ENCODE peak calls at places on chromosomes 2 and 18, in ten cellular contexts. One of them, this sample, is unnamed.

GRCh38 chr2:238143239-238143951 is 4.9 kb downstream of the KLHL30 start:
- DNase-seq in mesothelial cell of epicardium: no peak
- DNase-seq in RPMI7951: peak; percentile 84
- DNase-seq in B cell: no peak
- DNase-seq in stimulated activated CD8-positive, alpha-beta memory T cell treated with anti-CD3 and anti-CD28 coated beads, Interleukin-15, amount 100 ng/mL, for 24 hours: no peak
- DNase-seq in transverse colon: no peak
- DNase-seq in iPS-NIHi11: no peak
- DNase-seq in CD4-positive, CD25-positive, alpha-beta regulatory T cell: no peak
- DNase-seq in Caki2: peak; percentile 44
- DNase-seq in KBM-7: no peak
- DNase-seq in this sample: no peak

GRCh38 chr2:207676827-207677354 is 34.5 kb upstream of the CCNYL1 start:
- DNase-seq in B cell: no peak
- DNase-seq in mesothelial cell of epicardium: no peak
- DNase-seq in stimulated activated CD8-positive, alpha-beta memory T cell treated with anti-CD3 and anti-CD28 coated beads, Interleukin-15, amount 100 ng/mL, for 24 hours: no peak
- DNase-seq in CD4-positive, CD25-positive, alpha-beta regulatory T cell: no peak
- DNase-seq in iPS-NIHi11: no peak
- DNase-seq in transverse colon: no peak
- DNase-seq in KBM-7: no peak
- DNase-seq in Caki2: peak; percentile 85
- DNase-seq in RPMI7951: peak; percentile 78
- DNase-seq in this sample: no peak

GRCh38 chr2:16630463-16630862 is 35.2 kb downstream of the CYRIA start:
- DNase-seq in stimulated activated CD8-positive, alpha-beta memory T cell treated with anti-CD3 and anti-CD28 coated beads, Interleukin-15, amount 100 ng/mL, for 24 hours: no peak
- DNase-seq in mesothelial cell of epicardium: no peak
- DNase-seq in transverse colon: no peak
- DNase-seq in KBM-7: peak; percentile 88
- DNase-seq in iPS-NIHi11: no peak
- DNase-seq in Caki2: no peak
- DNase-seq in B cell: peak; percentile 45
- DNase-seq in RPMI7951: no peak
- DNase-seq in CD4-positive, CD25-positive, alpha-beta regulatory T cell: no peak
- DNase-seq in this sample: no peak

GRCh38 chr2:240467149-240467642 is 31.7 kb downstream of the GPC1 start:
- DNase-seq in Caki2: no peak
- DNase-seq in RPMI7951: no peak
- DNase-seq in stimulated activated CD8-positive, alpha-beta memory T cell treated with anti-CD3 and anti-CD28 coated beads, Interleukin-15, amount 100 ng/mL, for 24 hours: no peak
- DNase-seq in mesothelial cell of epicardium: no peak
- DNase-seq in iPS-NIHi11: peak; percentile 7
- DNase-seq in B cell: peak; percentile 32
- DNase-seq in CD4-positive, CD25-positive, alpha-beta regulatory T cell: no peak
- DNase-seq in KBM-7: no peak
- DNase-seq in transverse colon: peak; percentile 4
- DNase-seq in this sample: no peak

GRCh38 chr2:232875256-232876070 is 5.4 kb downstream of the SNORC start:
- DNase-seq in transverse colon: peak; percentile 45
- DNase-seq in mesothelial cell of epicardium: no peak
- DNase-seq in CD4-positive, CD25-positive, alpha-beta regulatory T cell: no peak
- DNase-seq in iPS-NIHi11: peak; percentile 53
- DNase-seq in RPMI7951: no peak
- DNase-seq in KBM-7: peak; percentile 35
- DNase-seq in B cell: peak; percentile 49
- DNase-seq in Caki2: no peak
- DNase-seq in stimulated activated CD8-positive, alpha-beta memory T cell treated with anti-CD3 and anti-CD28 coated beads, Interleukin-15, amount 100 ng/mL, for 24 hours: no peak
- DNase-seq in this sample: no peak

GRCh38 chr18:33802955-33803354 is 224.9 kb downstream of the ASXL3 start:
- DNase-seq in iPS-NIHi11: no peak
- DNase-seq in Caki2: no peak
- DNase-seq in CD4-positive, CD25-positive, alpha-beta regulatory T cell: no peak
- DNase-seq in transverse colon: peak; percentile 72
- DNase-seq in RPMI7951: no peak
- DNase-seq in mesothelial cell of epicardium: no peak
- DNase-seq in B cell: no peak
- DNase-seq in KBM-7: no peak
- DNase-seq in stimulated activated CD8-positive, alpha-beta memory T cell treated with anti-CD3 and anti-CD28 coated beads, Interleukin-15, amount 100 ng/mL, for 24 hours: no peak
- DNase-seq in this sample: peak; percentile 83

GRCh38 chr2:229870903-229871650 is 50.7 kb downstream of the TRIP12 start:
- DNase-seq in KBM-7: no peak
- DNase-seq in B cell: no peak
- DNase-seq in Caki2: no peak
- DNase-seq in mesothelial cell of epicardium: no peak
- DNase-seq in stimulated activated CD8-positive, alpha-beta memory T cell treated with anti-CD3 and anti-CD28 coated beads, Interleukin-15, amount 100 ng/mL, for 24 hours: no peak
- DNase-seq in transverse colon: no peak
- DNase-seq in CD4-positive, CD25-positive, alpha-beta regulatory T cell: no peak
- DNase-seq in RPMI7951: peak; percentile 71
- DNase-seq in iPS-NIHi11: no peak
- DNase-seq in this sample: no peak

GRCh38 chr2:53130441-53130943 is 637.1 kb upstream of the CHAC2 start:
- DNase-seq in mesothelial cell of epicardium: no peak
- DNase-seq in CD4-positive, CD25-positive, alpha-beta regulatory T cell: no peak
- DNase-seq in Caki2: no peak
- DNase-seq in stimulated activated CD8-positive, alpha-beta memory T cell treated with anti-CD3 and anti-CD28 coated beads, Interleukin-15, amount 100 ng/mL, for 24 hours: no peak
- DNase-seq in RPMI7951: peak; percentile 26
- DNase-seq in KBM-7: no peak
- DNase-seq in iPS-NIHi11: no peak
- DNase-seq in transverse colon: no peak
- DNase-seq in B cell: no peak
- DNase-seq in this sample: no peak

GRCh38 chr2:78201064-78201575 is 678.9 kb upstream of the LRRTM4 start:
- DNase-seq in KBM-7: no peak
- DNase-seq in transverse colon: no peak
- DNase-seq in iPS-NIHi11: no peak
- DNase-seq in RPMI7951: peak; percentile 43
- DNase-seq in CD4-positive, CD25-positive, alpha-beta regulatory T cell: no peak
- DNase-seq in mesothelial cell of epicardium: no peak
- DNase-seq in Caki2: no peak
- DNase-seq in B cell: no peak
- DNase-seq in stimulated activated CD8-positive, alpha-beta memory T cell treated with anti-CD3 and anti-CD28 coated beads, Interleukin-15, amount 100 ng/mL, for 24 hours: no peak
- DNase-seq in this sample: no peak

GRCh38 chr2:138369856-138370255 is 131.7 kb upstream of the SPOPL start:
- DNase-seq in B cell: no peak
- DNase-seq in CD4-positive, CD25-positive, alpha-beta regulatory T cell: no peak
- DNase-seq in mesothelial cell of epicardium: no peak
- DNase-seq in KBM-7: no peak
- DNase-seq in stimulated activated CD8-positive, alpha-beta memory T cell treated with anti-CD3 and anti-CD28 coated beads, Interleukin-15, amount 100 ng/mL, for 24 hours: no peak
- DNase-seq in Caki2: no peak
- DNase-seq in iPS-NIHi11: no peak
- DNase-seq in RPMI7951: no peak
- DNase-seq in transverse colon: no peak
- DNase-seq in this sample: no peak

GRCh38 chr2:69253893-69254292 is 133.1 kb downstream of the GFPT1 start:
- DNase-seq in Caki2: no peak
- DNase-seq in mesothelial cell of epicardium: no peak
- DNase-seq in iPS-NIHi11: no peak
- DNase-seq in KBM-7: no peak
- DNase-seq in stimulated activated CD8-positive, alpha-beta memory T cell treated with anti-CD3 and anti-CD28 coated beads, Interleukin-15, amount 100 ng/mL, for 24 hours: no peak
- DNase-seq in RPMI7951: peak; percentile 94
- DNase-seq in CD4-positive, CD25-positive, alpha-beta regulatory T cell: no peak
- DNase-seq in B cell: no peak
- DNase-seq in transverse colon: peak; percentile 19
- DNase-seq in this sample: no peak

GRCh38 chr18:36284671-36285295 is 12.7 kb upstream of the FHOD3 start:
- DNase-seq in stimulated activated CD8-positive, alpha-beta memory T cell treated with anti-CD3 and anti-CD28 coated beads, Interleukin-15, amount 100 ng/mL, for 24 hours: no peak
- DNase-seq in iPS-NIHi11: peak; percentile 55
- DNase-seq in CD4-positive, CD25-positive, alpha-beta regulatory T cell: peak; percentile 72
- DNase-seq in B cell: peak; percentile 50
- DNase-seq in KBM-7: peak; percentile 73
- DNase-seq in RPMI7951: peak; percentile 64
- DNase-seq in transverse colon: peak; percentile 37
- DNase-seq in mesothelial cell of epicardium: no peak
- DNase-seq in Caki2: peak; percentile 30
- DNase-seq in this sample: peak; percentile 71

This sample was measured in small intestine.